ENCODE peak calls at places on chromosomes 1 and 21, in nine cellular contexts. E is body of pancreas, T is upper lobe of right lung, I is transverse colon, N is neural progenitor cell, D is fibroblast of lung, Q is PC-3, S is Karpas-422, Y is stomach. K is an unnamed sample. For H3K4me1, the result is how much of the 10 kb centered on the place peaks cover.

GRCh38 chr1:107862064-107862463 is 102.9 kb downstream of the VAV3 start:
- DNase-seq in E (no peak), T (no peak), I (no peak), N (no peak), D (no peak), Q (no peak), S (peak), Y (no peak), K (no peak)

GRCh38 chr1:93681095-93681548 is 515 bp downstream of the BCAR3 start:
- DNase-seq in E (no peak), T (peak), I (no peak), N (no peak), D (peak), Q (peak), S (peak), Y (no peak), K (peak)

GRCh38 chr1:227434808-227435207 is 116.5 kb upstream of the CDC42BPA start:
- DNase-seq in E (no peak), T (no peak), I (no peak), N (no peak), D (no peak), Q (no peak), S (no peak), Y (no peak), K (no peak)

GRCh38 chr1:89855413-89856123 is 34.7 kb downstream of the LRRC8D start:
- DNase-seq in E (no peak), T (no peak), I (no peak), N (no peak), D (peak), Q (peak), S (no peak), Y (no peak), K (no peak)

GRCh38 chr1:186536272-186536905 is 75.5 kb upstream of the PDC start:
- DNase-seq in E (no peak), T (no peak), I (no peak), N (no peak), D (peak), Q (no peak), S (no peak), Y (no peak), K (no peak)

GRCh38 chr1:29209173-29209572 is 21.6 kb downstream of the MECR start:
- DNase-seq in E (no peak), T (no peak), I (no peak), N (no peak), D (peak), Q (no peak), S (no peak), Y (no peak), K (no peak)

GRCh38 chr1:156268336-156268735 is 14.3 kb downstream of the SMG5 start:
- DNase-seq in E (no peak), T (no peak), I (no peak), N (no peak), D (no peak), Q (no peak), S (no peak), Y (no peak), K (no peak)

GRCh38 chr1:67791686-67792475 is 41.4 kb downstream of the GNG12 start:
- DNase-seq in E (peak), T (no peak), I (no peak), N (no peak), D (peak), Q (peak), S (no peak), Y (no peak), K (no peak)

GRCh38 chr1:59415876-59416275 is 119.0 kb downstream of the FGGY start:
- DNase-seq in E (no peak), T (no peak), I (no peak), N (no peak), D (no peak), Q (no peak), S (no peak), Y (no peak), K (no peak)

GRCh38 chr1:235533476-235534168 is 29.4 kb upstream of the B3GALNT2 start:
- DNase-seq in E (no peak), T (no peak), I (no peak), N (no peak), D (peak), Q (peak), S (no peak), Y (no peak), K (peak)

GRCh38 chr1:197519741-197520334 is 251.8 kb downstream of the CRB1 start:
- DNase-seq in E (no peak), T (no peak), I (no peak), N (peak), D (peak), Q (peak), S (peak), Y (no peak), K (no peak)

GRCh38 chr1:180185281-180185680 is 30.6 kb downstream of the QSOX1 start:
- DNase-seq in E (no peak), T (peak), I (no peak), N (no peak), D (no peak), Q (no peak), S (no peak), Y (no peak), K (no peak)

GRCh38 chr21:16891821-16892220 is 621.0 kb upstream of the CXADR start:
- DNase-seq in E (no peak), T (no peak), I (no peak), N (no peak), D (peak), Q (no peak), S (no peak), Y (no peak), K (peak)

GRCh38 chr1:37764888-37765441 is at the start of gene EPHA10:
- DNase-seq in E (no peak), T (no peak), I (no peak), N (peak), D (no peak), Q (no peak), S (no peak), Y (no peak), K (no peak)

GRCh38 chr1:86429830-86430229 is 5.9 kb downstream of the CLCA2 start:
- DNase-seq in E (peak), T (no peak), I (no peak), N (no peak), D (peak), Q (peak), S (no peak), Y (no peak), K (peak)

GRCh38 chr1:30900931-30901560 is 7.5 kb downstream of the SDC3 start:
- DNase-seq in E (no peak), T (no peak), I (no peak), N (no peak), D (no peak), Q (no peak), S (no peak), Y (no peak), K (peak)

GRCh38 chr1:232247669-232248068 is 382.3 kb downstream of the SIPA1L2 start:
- DNase-seq in E (no peak), T (no peak), I (no peak), N (no peak), D (no peak), Q (no peak), S (no peak), Y (no peak), K (no peak)

GRCh38 chr1:175072131-175072941 is 4.7 kb downstream of the TNN start:
- DNase-seq in E (peak), T (no peak), I (peak), N (peak), D (peak), Q (peak), S (no peak), Y (no peak), K (no peak)

GRCh38 chr1:233543338-233544255 is 70.3 kb upstream of the KCNK1 start:
- DNase-seq in E (peak), T (no peak), I (no peak), N (no peak), D (peak), Q (peak), S (no peak), Y (no peak), K (peak)

GRCh38 chr1:242057745-242058115 is 58.8 kb upstream of the MAP1LC3C start:
- DNase-seq in E (no peak), T (no peak), I (no peak), N (peak), D (no peak), Q (no peak), S (no peak), Y (no peak), K (no peak)

GRCh38 chr1:59486595-59486994 is 189.7 kb downstream of the FGGY start:
- DNase-seq in E (no peak), T (no peak), I (no peak), N (no peak), D (no peak), Q (no peak), S (no peak), Y (no peak), K (no peak)

GRCh38 chr1:89523597-89524368 is 846 bp upstream of the LRRC8B start:
- DNase-seq in E (peak), T (no peak), I (peak), N (peak), D (peak), Q (peak), S (peak), Y (peak), K (peak)

GRCh38 chr1:82124987-82125638 is 324.4 kb downstream of the ADGRL2 start:
- DNase-seq in E (no peak), T (no peak), I (no peak), N (peak), D (no peak), Q (no peak), S (no peak), Y (no peak), K (no peak)

GRCh38 chr1:91501527-91501859 is 842 bp downstream of the CDC7 start:
- DNase-seq in E (no peak), T (no peak), I (no peak), N (no peak), D (no peak), Q (no peak), S (peak), Y (no peak), K (no peak)

GRCh38 chr1:54791880-54792522 is 9.1 kb downstream of the TTC22 start:
- DNase-seq in E (no peak), T (no peak), I (no peak), N (peak), D (peak), Q (peak), S (peak), Y (peak), K (no peak)

GRCh38 chr1:12153181-12153785 is 13.5 kb upstream of the TNFRSF1B start:
- DNase-seq in E (peak), T (peak), I (peak), N (no peak), D (peak), Q (peak), S (no peak), Y (peak), K (peak)

GRCh38 chr21:36454079-36454478 is 25.8 kb downstream of the CLDN14 start:
- DNase-seq in E (peak), T (no peak), I (no peak), N (peak), D (no peak), Q (no peak), S (no peak), Y (no peak), K (no peak)

GRCh38 chr21:16588433-16588860 is 858.7 kb downstream of the USP25 start:
- DNase-seq in E (peak), T (peak), I (peak), N (peak), D (peak), Q (peak), S (no peak), Y (peak), K (peak)

GRCh38 chr1:61241411-61241838 is 159.1 kb downstream of the NFIA start:
- DNase-seq in E (peak), T (no peak), I (peak), N (no peak), D (peak), Q (peak), S (no peak), Y (no peak), K (peak)

GRCh38 chr1:83574749-83575148 is 424.2 kb downstream of the TTLL7 start:
- DNase-seq in E (no peak), T (no peak), I (no peak), N (peak), D (no peak), Q (no peak), S (no peak), Y (no peak), K (no peak)

GRCh38 chr1:6462412-6463119 is 3.4 kb downstream of the TNFRSF25 start:
- DNase-seq in E (no peak), T (no peak), I (no peak), N (no peak), D (no peak), Q (no peak), S (no peak), Y (no peak), K (no peak)

GRCh38 chr1:4931486-4931885 is 277.1 kb downstream of the AJAP1 start:
- DNase-seq in E (peak), T (no peak), I (no peak), N (no peak), D (no peak), Q (peak), S (no peak), Y (no peak), K (peak)

GRCh38 chr1:55212349-55213028 is 2.7 kb downstream of the USP24 start:
- DNase-seq in E (no peak), T (no peak), I (no peak), N (no peak), D (no peak), Q (peak), S (peak), Y (no peak), K (no peak)

GRCh38 chr1:154707901-154708514 is 100.0 kb upstream of the ADAR start:
- DNase-seq in E (no peak), T (no peak), I (no peak), N (no peak), D (no peak), Q (no peak), S (no peak), Y (no peak), K (no peak)

GRCh38 chr1:92380867-92381266 is 82.0 kb downstream of the RPAP2 start:
- DNase-seq in E (no peak), T (no peak), I (no peak), N (no peak), D (no peak), Q (no peak), S (no peak), Y (no peak), K (no peak)

GRCh38 chr1:20589331-20590312 is 725 bp downstream of the CDA start:
- DNase-seq in E (peak), T (peak), I (no peak), N (peak), D (peak), Q (no peak), S (no peak), Y (no peak), K (peak)

GRCh38 chr1:51569284-51570062 is 47.4 kb upstream of the OSBPL9 start:
- DNase-seq in E (peak), T (no peak), I (peak), N (no peak), D (peak), Q (peak), S (peak), Y (peak), K (peak)

GRCh38 chr1:43985984-43986595 is 5.3 kb upstream of the CCDC24 start:
- DNase-seq in E (no peak), T (no peak), I (no peak), N (no peak), D (no peak), Q (no peak), S (no peak), Y (no peak), K (no peak)
- H3K27ac ChIP-seq in E (no peak), T (no peak), I (peak), N (no peak), D (no peak), Q (no peak), S (no peak), Y (peak), K (no peak)

GRCh38 chr1:24226754-24227153 is 39.7 kb upstream of the IFNLR1 start:
- DNase-seq in E (no peak), T (no peak), I (no peak), N (no peak), D (no peak), Q (no peak), S (no peak), Y (no peak), K (no peak)

GRCh38 chr1:24233684-24234600 is 46.9 kb upstream of the IFNLR1 start:
- DNase-seq in E (no peak), T (no peak), I (no peak), N (no peak), D (no peak), Q (no peak), S (no peak), Y (no peak), K (no peak)

GRCh38 chr1:24228312-24228711 is 41.2 kb upstream of the IFNLR1 start:
- DNase-seq in E (no peak), T (no peak), I (no peak), N (no peak), D (no peak), Q (no peak), S (no peak), Y (no peak), K (no peak)

GRCh38 chr1:24236170-24237045 is 49.3 kb upstream of the IFNLR1 start:
- DNase-seq in E (peak), T (no peak), I (peak), N (no peak), D (peak), Q (peak), S (no peak), Y (peak), K (no peak)

DNA sequence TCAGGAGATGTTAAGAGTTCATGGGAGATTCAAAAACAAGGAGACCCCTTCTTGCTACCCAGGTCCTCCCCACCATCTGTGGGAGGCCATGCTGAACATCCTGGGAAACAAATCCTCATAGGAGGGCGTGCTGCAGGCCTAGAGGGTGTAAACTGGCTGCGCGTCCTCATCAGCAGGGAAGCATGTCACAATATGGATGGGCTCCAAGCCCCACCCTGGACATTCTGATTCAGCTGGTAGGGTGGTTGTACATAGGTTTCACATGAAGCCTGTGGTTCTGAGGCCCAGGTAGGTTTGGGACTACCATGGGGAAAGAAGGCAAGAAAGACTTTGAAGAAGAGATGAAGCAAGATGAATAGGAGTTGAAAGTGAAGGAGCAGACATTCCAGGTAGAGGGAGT is 44.6 kb upstream of the IFNLR1 start:
- DNase-seq in E (no peak), T (no peak), I (no peak), N (no peak), D (no peak), Q (no peak), S (no peak), Y (no peak), K (no peak)
- H3K4me1 ChIP-seq in E (under half), T (under half), I (under half), N (under half), D (under half), Q (under half), S (under half), Y (under half), K (under half)

GRCh38 chr1:45620588-45621500 is 3.0 kb downstream of the CCDC17 start:
- DNase-seq in E (no peak), T (no peak), I (no peak), N (no peak), D (no peak), Q (no peak), S (no peak), Y (no peak), K (no peak)
- H3K27ac ChIP-seq in E (no peak), T (peak), I (peak), N (peak), D (no peak), Q (no peak), S (no peak), Y (peak), K (no peak)

DNA sequence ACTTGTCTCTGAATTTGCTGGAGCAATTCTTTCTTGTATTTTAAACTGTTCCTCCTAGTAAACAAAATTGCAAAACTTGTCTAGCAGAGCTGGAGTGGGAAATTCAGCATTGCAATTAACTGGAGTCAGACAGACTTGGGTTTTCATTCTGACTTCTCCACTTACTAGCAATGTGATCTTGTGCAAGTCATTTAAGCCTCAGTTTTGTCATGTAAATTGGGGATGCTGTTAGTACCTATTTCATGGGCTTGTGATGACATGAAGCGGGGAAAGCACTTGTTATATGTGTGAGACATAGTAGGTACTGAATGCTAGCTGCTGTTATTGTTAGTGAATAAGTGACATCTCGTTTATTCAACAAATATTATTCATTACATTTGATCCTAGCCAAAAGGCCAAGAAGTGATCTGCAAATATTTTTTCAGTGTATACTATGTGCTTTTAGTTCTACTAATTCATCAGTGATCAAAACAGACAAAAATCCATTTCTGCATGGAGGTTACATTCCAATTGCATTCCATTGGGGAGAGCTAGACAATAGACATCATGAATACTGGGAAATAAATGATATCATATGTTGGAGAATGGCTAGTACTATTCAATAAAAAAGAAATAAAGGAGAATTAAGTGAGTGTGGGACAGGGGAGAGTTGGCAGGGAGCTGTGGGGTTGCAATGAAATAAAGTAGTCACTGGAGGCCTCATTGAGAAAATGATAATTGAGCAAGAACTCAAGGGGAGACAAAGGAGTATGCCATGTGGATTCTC is 47.1 kb downstream of the CACHD1 start:
- DNase-seq in E (no peak), T (no peak), I (no peak), N (no peak), D (no peak), Q (peak), S (no peak), Y (no peak), K (no peak)
- H3K4me1 ChIP-seq in E (half or more), T (half or more), I (under half), N (half or more), D (under half), Q (under half), S (under half), Y (under half), K (half or more)

GRCh38 chr1:247639381-247639981 is 34.1 kb downstream of the OR2G3 start:
- DNase-seq in E (peak), T (peak), I (peak), N (peak), D (no peak), Q (peak), S (no peak), Y (peak), K (peak)
- H3K27ac ChIP-seq in E (no peak), T (no peak), I (peak), N (no peak), D (no peak), Q (peak), S (no peak), Y (peak), K (no peak)

DNA sequence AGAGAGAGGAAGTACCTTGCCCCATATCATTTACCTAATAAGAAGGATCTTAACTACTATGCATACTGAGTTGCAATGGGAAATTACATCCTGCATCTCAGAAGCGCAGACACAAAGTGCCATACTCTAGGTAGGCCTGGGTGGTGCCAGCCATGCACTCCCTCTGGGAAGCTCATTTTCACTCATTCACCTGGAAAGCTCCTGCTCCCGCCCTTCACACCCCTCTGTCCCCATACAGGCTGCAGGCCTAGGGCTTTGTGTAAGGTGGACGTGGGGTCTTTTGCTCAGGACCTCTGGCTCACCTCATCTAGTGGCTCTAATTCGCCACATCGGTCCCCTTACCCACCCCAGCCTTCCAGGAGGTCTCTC is 796 bp downstream of the MRPS15 start:
- DNase-seq in E (no peak), T (no peak), I (no peak), N (no peak), D (no peak), Q (no peak), S (peak), Y (no peak), K (no peak)
- H3K4me1 ChIP-seq in E (under half), T (under half), I (under half), N (under half), D (under half), Q (under half), S (under half), Y (under half), K (under half)

GRCh38 chr1:32887623-32888022 is 1.3 kb downstream of the HPCA start:
- DNase-seq in E (no peak), T (no peak), I (no peak), N (no peak), D (no peak), Q (no peak), S (no peak), Y (no peak), K (no peak)
- H3K27ac ChIP-seq in E (no peak), T (no peak), I (no peak), N (no peak), D (no peak), Q (no peak), S (no peak), Y (no peak), K (no peak)

GRCh38 chr21:43369596-43370090 is 57.3 kb downstream of the SIK1 start:
- DNase-seq in E (no peak), T (no peak), I (no peak), N (no peak), D (no peak), Q (no peak), S (no peak), Y (no peak), K (no peak)
- H3K4me1 ChIP-seq in E (under half), T (under half), I (under half), N (under half), D (under half), Q (under half), S (under half), Y (under half), K (under half)

GRCh38 chr1:16115468-16116363 is 40.2 kb downstream of the EPHA2 start:
- DNase-seq in E (no peak), T (no peak), I (no peak), N (peak), D (no peak), Q (no peak), S (no peak), Y (no peak), K (no peak)
- H3K27ac ChIP-seq in E (no peak), T (no peak), I (no peak), N (peak), D (no peak), Q (no peak), S (no peak), Y (no peak), K (no peak)